ENCODE peak calls at places on chromosomes 16 and 17, in six cellular contexts. H, E, O, G, F and T are unnamed samples.

GRCh38 chr17:36728030-36728991 is 126.9 kb downstream of the MRM1 start:
- DNase-seq in E (no peak), H (no peak), G (no peak), O (no peak), F (no peak), T (no peak)

GRCh38 chr17:16887523-16888095 is 84.3 kb downstream of the TNFRSF13B start:
- DNase-seq in E (no peak), O (no peak), G (no peak), F (peak), H (no peak), T (no peak)

GRCh38 chr17:40542562-40543411 is 22.5 kb downstream of the CCR7 start:
- DNase-seq in E (no peak), O (peak), F (peak), H (peak), G (peak), T (peak)

GRCh38 chr16:23987443-23987842 is 151.7 kb downstream of the PRKCB start:
- DNase-seq in O (no peak), E (no peak), H (no peak), G (no peak), F (no peak), T (no peak)

GRCh38 chr16:74862743-74863244 is 88.2 kb upstream of the FA2H start:
- DNase-seq in G (no peak), H (peak), F (no peak), E (peak), O (no peak), T (peak)

GRCh38 chr17:80953471-80954315 is 37.9 kb upstream of the CHMP6 start:
- DNase-seq in O (no peak), F (no peak), H (no peak), G (no peak), E (no peak), T (no peak)

GRCh38 chr17:43532581-43532980 is 13.6 kb downstream of the ETV4 start:
- DNase-seq in G (no peak), F (peak), O (peak), E (no peak), H (no peak), T (no peak)

GRCh38 chr16:4263504-4264436 is 9.1 kb downstream of the TFAP4 start:
- DNase-seq in H (peak), O (peak), G (no peak), E (peak), F (peak), T (peak)

GRCh38 chr16:86227041-86227440 is 283.3 kb upstream of the FOXF1 start:
- DNase-seq in E (no peak), H (no peak), F (peak), O (no peak), G (no peak), T (no peak)

GRCh38 chr16:2160915-2161551 is 5.5 kb downstream of the TRAF7 start:
- DNase-seq in E (no peak), O (peak), F (no peak), G (no peak), H (peak), T (peak)

GRCh38 chr17:6853764-6854442 is 22.4 kb upstream of the TEKT1 start:
- DNase-seq in H (no peak), G (peak), F (no peak), E (no peak), O (no peak), T (no peak)
- TF ChIP-seq CTCF in H (peak), G (no peak), F (peak), E (peak), O (no peak), T (peak)

GRCh38 chr17:35590249-35590824 is 3.2 kb downstream of the AP2B1 start:
- DNase-seq in F (no peak), H (no peak), G (no peak), E (no peak), O (no peak), T (no peak)

GRCh38 chr17:35587074-35587961 is at the start of gene AP2B1:
- DNase-seq in E (peak), O (peak), H (peak), G (peak), F (peak), T (peak)

GRCh38 chr17:35588196-35588920 is 1.2 kb downstream of the AP2B1 start:
- DNase-seq in O (no peak), H (peak), F (no peak), G (no peak), E (no peak), T (peak)

DNA sequence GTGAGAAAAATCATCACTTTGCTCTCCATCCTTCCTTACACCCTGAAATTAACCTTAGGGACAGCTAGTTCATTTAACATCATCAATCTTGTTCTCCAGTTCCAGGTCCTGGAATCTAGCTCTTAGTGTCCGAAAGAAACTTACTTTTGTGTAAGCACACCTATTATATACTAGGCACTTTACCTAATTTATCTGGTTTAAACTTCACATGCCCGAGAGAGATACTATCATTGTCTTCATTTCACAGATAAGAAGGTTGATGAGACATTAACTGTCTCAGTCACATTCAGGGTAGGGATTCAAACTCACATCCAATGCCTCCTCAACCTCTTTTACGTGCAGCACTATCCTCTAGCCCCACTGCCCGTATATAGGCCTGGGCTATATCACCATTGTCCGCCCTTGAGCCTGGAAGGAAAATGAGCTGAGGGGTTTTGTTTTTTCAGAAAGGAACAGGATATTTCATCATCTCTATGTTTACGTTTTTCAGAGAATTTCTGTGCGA is 501 bp upstream of the AP2B1 start:
- DNase-seq in F (no peak), E (no peak), O (no peak), G (no peak), H (no peak), T (no peak)
- H3K4me3 ChIP-seq in F (peak), E (peak), O (peak), G (peak), H (peak), T (peak)

GRCh38 chr17:74502866-74503265 is 28.4 kb downstream of the CD300LB start:
- DNase-seq in H (no peak), G (no peak), O (no peak), F (peak), E (no peak), T (no peak)
- TF ChIP-seq CTCF in H (no peak), G (no peak), O (no peak), F (no peak), E (no peak), T (no peak)

DNA sequence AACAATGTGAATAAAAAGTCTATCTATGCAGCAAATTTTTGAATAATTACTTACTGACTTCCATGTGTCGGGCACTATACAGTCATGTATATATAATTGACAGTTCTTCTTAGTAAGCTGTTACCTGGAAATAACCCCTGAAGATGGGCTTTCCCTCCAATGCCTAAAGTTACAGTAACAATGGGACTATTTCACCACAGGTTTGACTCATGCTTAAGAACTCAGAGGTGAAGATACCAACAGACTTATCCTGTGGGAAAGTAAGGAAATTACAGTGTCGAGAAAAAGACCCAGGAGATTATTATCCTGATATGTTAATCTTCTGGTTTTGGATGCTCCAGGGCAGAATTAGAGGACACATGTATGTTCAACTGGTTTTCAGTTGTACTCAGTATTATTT is 601.5 kb upstream of the SOX9 start:
- DNase-seq in G (no peak), H (no peak), O (no peak), E (no peak), F (no peak), T (no peak)
- H3K4me3 ChIP-seq in G (no peak), H (no peak), O (no peak), E (no peak), F (no peak), T (no peak)

GRCh38 chr17:76397184-76397583 is 12.8 kb downstream of the SPHK1 start:
- DNase-seq in F (no peak), E (no peak), O (no peak), H (no peak), G (no peak), T (no peak)
- TF ChIP-seq CTCF in F (no peak), E (no peak), O (no peak), H (peak), G (no peak), T (no peak)

GRCh38 chr17:73511716-73512115 is 132.5 kb downstream of the SDK2 start:
- DNase-seq in F (no peak), G (no peak), H (no peak), E (no peak), O (no peak), T (no peak)
- H3K4me3 ChIP-seq in F (no peak), G (no peak), H (no peak), E (no peak), O (no peak), T (no peak)

GRCh38 chr17:67412057-67412456 is 35.0 kb downstream of the PITPNC1 start:
- DNase-seq in G (no peak), E (no peak), O (no peak), H (peak), F (no peak), T (no peak)

GRCh38 chr17:67415291-67415690 is 38.2 kb downstream of the PITPNC1 start:
- DNase-seq in G (no peak), F (no peak), E (no peak), H (no peak), O (no peak), T (no peak)

GRCh38 chr17:67414559-67414958 is 37.5 kb downstream of the PITPNC1 start:
- DNase-seq in E (no peak), O (no peak), F (no peak), G (no peak), H (no peak), T (no peak)

GRCh38 chr17:67414130-67414529 is 37.0 kb downstream of the PITPNC1 start:
- DNase-seq in O (no peak), F (no peak), E (no peak), G (no peak), H (no peak), T (no peak)

GRCh38 chr17:67413399-67413798 is 36.3 kb downstream of the PITPNC1 start:
- DNase-seq in F (no peak), H (no peak), O (no peak), E (no peak), G (no peak), T (no peak)
- TF ChIP-seq CTCF in F (no peak), H (no peak), O (no peak), E (no peak), G (no peak), T (no peak)

DNA sequence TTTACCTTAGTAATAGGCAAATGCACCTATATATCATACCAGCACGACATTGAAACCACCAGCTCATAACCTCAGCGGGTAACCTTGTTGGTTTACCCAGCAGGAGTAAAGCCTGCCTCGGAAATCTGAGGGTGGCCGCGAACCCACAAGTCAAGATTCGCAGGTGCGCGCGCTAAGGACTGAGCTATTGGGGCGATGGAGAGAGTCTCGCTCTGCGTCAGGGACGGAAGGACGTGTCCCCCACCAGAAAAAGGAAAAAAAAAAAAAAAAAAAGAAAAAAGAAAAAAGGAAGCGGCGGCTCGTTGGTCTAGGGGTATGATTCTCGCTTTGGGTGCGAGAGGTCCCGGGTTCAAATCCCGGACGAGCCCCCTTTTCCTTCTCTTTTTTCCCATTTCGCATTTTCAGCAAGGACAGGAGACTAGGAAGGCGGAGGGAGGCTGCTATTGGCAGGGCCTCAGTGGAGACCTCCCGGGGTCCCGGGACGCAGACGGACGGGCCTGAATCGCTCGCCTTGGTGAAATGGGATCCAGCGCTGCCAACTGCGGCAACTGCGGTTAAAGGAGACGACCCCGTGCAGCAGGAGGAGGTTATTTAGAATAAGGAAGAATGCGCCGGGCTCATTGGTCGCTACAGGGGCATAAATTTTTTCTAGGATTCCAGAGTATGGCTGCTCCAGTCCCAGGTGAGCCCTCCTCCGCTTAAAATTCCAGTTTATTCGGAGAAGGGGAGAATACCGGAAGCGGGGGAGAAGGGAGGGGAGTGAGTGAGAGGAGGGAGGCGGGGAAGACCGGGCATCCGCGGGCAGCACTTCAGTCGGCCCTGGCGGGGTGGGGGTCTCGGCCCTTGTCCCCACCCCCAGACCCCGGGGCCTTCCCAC is at the start of gene OR1F1:
- DNase-seq in F (no peak), E (peak), H (peak), O (no peak), G (peak), T (peak)
- H3K4me3 ChIP-seq in F (peak), E (peak), H (peak), O (no peak), G (peak), T (peak)